ENCODE peak calls at places on chromosomes 2 and 18, in four cellular contexts. P is neural progenitor cell, V is fibroblast of lung, N is PC-3. Y is an unnamed sample. For H3K4me1 and H3K36me3, the result is how much of the 10 kb centered on the place peaks cover.

GRCh38 chr2:51693640-51694039 is 661.7 kb upstream of the NRXN1 start:
- DNase-seq in P (no peak), N (no peak), V (no peak), Y (no peak)

GRCh38 chr2:65662654-65663432 is 230.4 kb upstream of the SPRED2 start:
- DNase-seq in N (peak), P (no peak), V (peak), Y (no peak)

GRCh38 chr18:6737833-6738232 is 8.3 kb downstream of the ARHGAP28 start:
- DNase-seq in P (peak), V (no peak), N (peak), Y (no peak)

GRCh38 chr2:66839551-66840320 is 404.8 kb downstream of the MEIS1 start:
- DNase-seq in P (no peak), N (peak), V (peak), Y (no peak)

GRCh38 chr2:152594792-152595191 is 122.5 kb downstream of the PRPF40A start:
- DNase-seq in V (peak), P (no peak), N (no peak), Y (no peak)

GRCh38 chr2:173021939-173022371 is 53.7 kb upstream of the MAP3K20 start:
- DNase-seq in V (peak), P (no peak), N (peak), Y (no peak)

GRCh38 chr2:197146995-197147394 is 163.6 kb downstream of the ANKRD44 start:
- DNase-seq in P (no peak), V (no peak), N (no peak), Y (no peak)

GRCh38 chr2:35989523-35989922 is 366.1 kb upstream of the CRIM1 start:
- DNase-seq in P (peak), V (no peak), N (no peak), Y (no peak)

GRCh38 chr2:100470898-100471514 is 724 bp downstream of the NMS start:
- DNase-seq in P (peak), V (peak), N (no peak), Y (no peak)

GRCh38 chr2:52571380-52572347 is 1195.9 kb upstream of the CHAC2 start:
- DNase-seq in V (no peak), P (no peak), N (no peak), Y (no peak)

GRCh38 chr2:72959554-72959953 is 42.2 kb downstream of the EMX1 start:
- DNase-seq in V (no peak), P (no peak), N (no peak), Y (no peak)

GRCh38 chr2:127479219-127479825 is 47.0 kb downstream of the IWS1 start:
- DNase-seq in V (peak), N (peak), P (peak), Y (peak)

GRCh38 chr2:160405077-160405865 is 88.3 kb downstream of the RBMS1 start:
- DNase-seq in V (no peak), P (peak), N (no peak), Y (no peak)

GRCh38 chr2:42095923-42096408 is 48.1 kb downstream of the PKDCC start:
- DNase-seq in V (peak), P (peak), N (peak), Y (peak)

GRCh38 chr2:47520825-47521665 is 118.1 kb downstream of the MSH2 start:
- DNase-seq in V (peak), N (peak), P (no peak), Y (peak)

GRCh38 chr18:61883547-61883946 is 9.3 kb downstream of the RNF152 start:
- DNase-seq in P (no peak), V (no peak), N (no peak), Y (no peak)

GRCh38 chr18:34938102-34938501 is 103.1 kb upstream of the MAPRE2 start:
- DNase-seq in P (no peak), V (no peak), N (no peak), Y (no peak)

GRCh38 chr2:219109468-219109867 is 48.7 kb upstream of the IHH start:
- DNase-seq in P (peak), V (no peak), N (no peak), Y (peak)

GRCh38 chr2:191376981-191377629 is 131.9 kb downstream of the MYO1B start:
- DNase-seq in N (peak), V (peak), P (no peak), Y (no peak)

GRCh38 chr2:47501374-47502200 is 98.6 kb downstream of the MSH2 start:
- DNase-seq in V (no peak), N (peak), P (no peak), Y (no peak)

GRCh38 chr18:23380817-23381216 is 72.3 kb upstream of the RIOK3 start:
- DNase-seq in N (no peak), P (no peak), V (peak), Y (no peak)

GRCh38 chr18:46411862-46412690 is 244.9 kb downstream of the LOXHD1 start:
- DNase-seq in V (peak), N (no peak), P (no peak), Y (no peak)
- H3K4me1 ChIP-seq in V (under half), N (under half), P (under half), Y (under half)

GRCh38 chr2:11187083-11187619 is 31.9 kb downstream of the SLC66A3 start:
- DNase-seq in V (peak), N (peak), P (no peak), Y (no peak)
- H3K27ac ChIP-seq in V (no peak), N (no peak), P (no peak), Y (no peak)

DNA sequence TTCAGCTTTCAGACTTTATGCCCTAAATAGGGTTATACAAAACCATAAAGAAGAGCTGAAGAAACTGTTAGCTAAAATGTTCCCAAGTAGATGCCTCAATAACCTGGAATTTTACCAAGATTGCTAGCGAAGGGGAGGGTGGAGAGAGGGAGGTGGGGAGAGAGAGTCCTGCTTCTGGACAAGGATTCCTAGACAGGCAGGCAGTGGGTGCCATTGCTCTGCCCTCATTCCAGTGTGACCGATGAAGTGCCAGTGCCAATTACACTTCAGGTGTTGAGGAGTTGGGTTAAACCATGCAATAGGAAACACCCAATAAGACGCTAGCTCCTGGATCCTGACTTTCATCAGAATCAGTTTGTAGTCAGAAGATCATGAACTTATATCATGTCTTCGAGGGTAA is 18.1 kb downstream of the LAPTM4A start:
- DNase-seq in P (no peak), N (no peak), V (no peak), Y (no peak)
- H3K36me3 ChIP-seq in P (under half), N (half or more), V (under half), Y (half or more)

GRCh38 chr2:45941758-45942738 is 290.6 kb downstream of the PRKCE start:
- DNase-seq in N (no peak), V (peak), P (no peak), Y (no peak)
- H3K4me1 ChIP-seq in N (half or more), V (under half), P (under half), Y (under half)

DNA sequence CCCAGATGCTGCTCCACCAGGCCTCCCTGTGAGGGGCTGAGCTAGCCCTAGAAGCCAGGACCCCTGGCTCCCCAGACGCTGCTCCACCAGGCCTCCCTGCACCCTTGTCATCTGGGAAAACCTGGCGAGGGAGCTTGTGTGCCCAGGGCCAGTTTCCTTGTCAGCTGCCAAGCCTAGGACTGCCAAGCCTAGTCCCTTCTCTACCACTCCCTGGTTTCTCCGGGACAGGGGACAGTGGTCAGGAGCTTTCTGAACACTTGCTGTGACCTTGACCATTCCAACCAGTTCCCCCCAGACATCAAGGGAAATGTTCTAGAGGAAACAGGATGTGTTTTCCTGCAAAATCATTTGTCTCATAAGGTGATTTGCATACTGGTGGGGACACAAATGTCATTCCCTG is 41.3 kb upstream of the MRPL33 start:
- DNase-seq in P (no peak), V (no peak), N (no peak), Y (no peak)
- H3K27ac ChIP-seq in P (no peak), V (no peak), N (no peak), Y (no peak)

GRCh38 chr2:31580321-31581117 is at the start of gene SRD5A2:
- DNase-seq in N (no peak), V (no peak), P (peak), Y (no peak)
- H3K36me3 ChIP-seq in N (under half), V (under half), P (under half), Y (under half)

Y was measured in naive thymus-derived CD4-positive, alpha-beta T cell.